ENCODE peak calls at places on chromosomes 4 and X, in six cellular contexts. One of them, this sample, is unnamed. For H3K4me1, the result is how much of the 10 kb centered on the place peaks cover.

GRCh38 chr4:164379694-164380093 is 374.2 kb upstream of the SMIM31 start:
- DNase-seq in transverse colon: no peak
- DNase-seq in K562: no peak
- DNase-seq in right lobe of liver: no peak
- DNase-seq in fibroblast of lung: no peak
- DNase-seq in ovary: no peak
- DNase-seq in this sample: no peak

GRCh38 chrX:38891641-38892413 is 90.6 kb downstream of the MID1IP1 start:
- DNase-seq in ovary: no peak
- DNase-seq in K562: no peak
- DNase-seq in fibroblast of lung: peak
- DNase-seq in transverse colon: no peak
- DNase-seq in right lobe of liver: no peak
- DNase-seq in this sample: no peak

GRCh38 chrX:9730752-9731151 is 34.9 kb downstream of the GPR143 start:
- DNase-seq in transverse colon: no peak
- DNase-seq in K562: no peak
- DNase-seq in right lobe of liver: no peak
- DNase-seq in fibroblast of lung: no peak
- DNase-seq in ovary: no peak
- DNase-seq in this sample: peak

GRCh38 chrX:12497832-12498591 is 293.2 kb upstream of the PRPS2 start:
- DNase-seq in transverse colon: no peak
- DNase-seq in right lobe of liver: no peak
- DNase-seq in fibroblast of lung: no peak
- DNase-seq in ovary: no peak
- DNase-seq in K562: peak
- DNase-seq in this sample: no peak

GRCh38 chrX:81489987-81490386 is 288.1 kb downstream of the SH3BGRL start:
- DNase-seq in K562: no peak
- DNase-seq in right lobe of liver: no peak
- DNase-seq in transverse colon: no peak
- DNase-seq in fibroblast of lung: peak
- DNase-seq in ovary: no peak
- DNase-seq in this sample: no peak

GRCh38 chrX:136880452-136881013 is at the start of gene RBMX:
- DNase-seq in fibroblast of lung: peak
- DNase-seq in ovary: peak
- DNase-seq in transverse colon: peak
- DNase-seq in K562: peak
- DNase-seq in right lobe of liver: peak
- DNase-seq in this sample: peak

GRCh38 chr4:8835521-8836365 is 35.9 kb downstream of the HMX1 start:
- DNase-seq in K562: no peak
- DNase-seq in transverse colon: no peak
- DNase-seq in fibroblast of lung: no peak
- DNase-seq in right lobe of liver: peak
- DNase-seq in ovary: no peak
- DNase-seq in this sample: no peak

GRCh38 chrX:11619426-11619825 is 46.3 kb downstream of the ARHGAP6 start:
- DNase-seq in ovary: no peak
- DNase-seq in fibroblast of lung: peak
- DNase-seq in K562: no peak
- DNase-seq in right lobe of liver: no peak
- DNase-seq in transverse colon: no peak
- DNase-seq in this sample: no peak

GRCh38 chr4:2359591-2360390 is 58.7 kb downstream of the ZFYVE28 start:
- DNase-seq in transverse colon: no peak
- DNase-seq in K562: no peak
- DNase-seq in right lobe of liver: peak
- DNase-seq in fibroblast of lung: no peak
- DNase-seq in ovary: no peak
- DNase-seq in this sample: no peak

DNA sequence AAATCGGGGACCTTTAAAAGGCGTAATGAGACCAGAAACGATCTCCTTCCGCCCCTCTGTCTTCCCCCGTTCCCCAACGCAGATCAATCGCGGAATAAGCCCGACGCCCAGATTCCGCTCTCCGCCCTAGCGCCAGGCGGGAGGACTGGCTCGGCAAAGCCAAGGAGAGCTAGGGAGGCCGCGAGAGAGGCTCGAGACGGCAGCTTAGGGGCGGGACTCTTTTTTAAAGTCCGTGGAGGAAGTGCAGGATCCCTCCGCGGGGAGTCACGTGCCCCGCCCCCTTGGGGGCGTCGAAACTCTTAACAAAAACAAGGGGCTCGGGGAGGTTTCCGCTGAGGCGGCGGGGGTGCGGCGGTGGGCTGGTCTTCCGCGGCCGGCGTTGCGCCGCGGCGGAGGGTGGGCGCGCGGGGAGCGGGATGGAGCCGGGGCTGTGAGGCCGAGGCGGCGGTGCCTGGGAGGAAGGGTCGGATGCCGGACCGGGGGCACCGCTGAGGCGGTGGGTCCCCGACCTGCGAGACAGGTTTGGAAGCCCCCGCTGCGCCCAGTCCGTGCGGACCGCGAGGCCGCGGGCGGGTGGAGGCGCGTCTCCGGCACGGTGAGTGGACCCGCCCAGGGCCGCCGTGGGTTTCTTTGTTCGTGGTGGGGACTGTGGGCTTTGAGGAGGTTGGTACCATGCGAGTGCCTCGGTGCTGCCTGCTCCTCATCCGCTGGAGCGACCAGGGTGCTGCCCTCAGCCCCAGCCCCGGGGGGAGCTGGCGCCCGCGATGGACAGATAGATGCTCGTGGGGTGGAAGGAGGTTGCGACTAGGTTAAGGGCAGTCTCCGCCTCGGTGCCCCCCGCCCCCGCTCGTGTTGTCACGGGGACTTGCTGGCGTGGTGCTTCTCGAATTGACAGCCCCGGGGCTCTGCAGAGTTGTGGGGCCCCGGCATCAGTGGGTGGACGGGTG is at the start of gene CCNG2:
- DNase-seq in fibroblast of lung: peak
- DNase-seq in transverse colon: peak
- DNase-seq in K562: peak
- DNase-seq in ovary: peak
- DNase-seq in right lobe of liver: peak
- DNase-seq in this sample: peak
- H3K27ac ChIP-seq in fibroblast of lung: peak
- H3K27ac ChIP-seq in transverse colon: peak
- H3K27ac ChIP-seq in K562: peak
- H3K27ac ChIP-seq in ovary: peak
- H3K27ac ChIP-seq in right lobe of liver: peak
- H3K27ac ChIP-seq in this sample: peak

DNA sequence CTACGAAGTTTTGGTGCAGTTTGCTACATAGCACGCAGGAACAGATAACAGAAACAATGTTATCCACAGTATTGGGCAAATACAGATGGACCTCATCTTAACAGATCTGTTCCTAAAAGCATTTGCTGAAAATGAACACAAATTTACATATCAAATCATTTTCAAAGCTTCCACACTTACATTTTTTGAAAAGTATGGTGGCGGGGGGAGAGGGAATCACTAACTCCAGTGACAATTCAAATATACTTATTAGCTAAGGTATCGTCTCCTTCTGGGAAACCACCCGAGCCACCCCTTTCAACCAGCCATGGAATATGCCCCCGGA is 175.0 kb downstream of the NSUN7 start:
- DNase-seq in transverse colon: no peak
- DNase-seq in fibroblast of lung: no peak
- DNase-seq in K562: no peak
- DNase-seq in ovary: no peak
- DNase-seq in right lobe of liver: no peak
- DNase-seq in this sample: no peak
- TF ChIP-seq CTCF in transverse colon: no peak
- TF ChIP-seq CTCF in fibroblast of lung: no peak
- TF ChIP-seq CTCF in K562: no peak
- TF ChIP-seq CTCF in ovary: no peak
- TF ChIP-seq CTCF in right lobe of liver: no peak
- TF ChIP-seq CTCF in this sample: no peak

DNA sequence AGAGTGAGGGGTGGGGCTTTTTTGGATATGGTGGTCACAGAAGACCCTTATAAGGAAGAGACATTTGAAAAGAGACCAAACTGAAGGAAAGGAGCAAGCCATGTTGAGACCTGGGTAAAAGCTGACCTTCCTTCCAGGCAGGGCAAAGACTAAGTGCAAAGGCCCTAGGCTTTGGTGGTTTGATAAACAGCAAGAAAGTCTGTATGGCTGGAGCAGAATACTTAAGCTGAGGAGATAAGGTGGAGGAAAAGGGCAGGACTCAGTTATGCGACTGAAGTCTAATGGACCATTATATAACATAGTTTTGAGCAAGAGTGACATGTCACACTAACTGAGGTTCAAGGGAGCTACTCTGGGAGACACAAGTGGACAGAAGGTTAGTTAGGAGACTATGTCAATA is 20.0 kb downstream of the SH3RF1 start:
- DNase-seq in fibroblast of lung: no peak
- DNase-seq in transverse colon: no peak
- DNase-seq in right lobe of liver: no peak
- DNase-seq in K562: no peak
- DNase-seq in ovary: no peak
- DNase-seq in this sample: no peak
- H3K4me1 ChIP-seq in fibroblast of lung: under half
- H3K4me1 ChIP-seq in transverse colon: under half
- H3K4me1 ChIP-seq in right lobe of liver: half or more
- H3K4me1 ChIP-seq in K562: under half
- H3K4me1 ChIP-seq in ovary: under half
- H3K4me1 ChIP-seq in this sample: under half

DNA sequence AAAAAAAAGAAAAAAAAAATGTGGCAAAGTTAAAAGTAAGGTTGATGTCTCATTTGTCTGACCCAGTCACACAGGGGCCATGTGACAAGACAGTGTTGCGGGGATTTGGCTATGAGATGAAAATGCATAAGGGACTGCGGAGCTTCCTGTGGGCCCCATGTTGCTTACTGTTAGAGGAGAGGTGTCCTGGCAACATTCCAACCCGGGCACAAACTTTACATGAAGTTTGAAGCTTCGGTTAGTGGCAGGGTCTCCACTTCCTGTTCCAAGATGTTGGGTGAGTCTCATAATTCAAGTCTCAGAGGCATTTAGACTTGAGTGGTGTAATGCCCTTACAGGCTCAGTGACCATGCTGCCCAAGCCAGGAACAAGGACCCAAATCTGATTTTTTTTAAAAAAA is 111.3 kb downstream of the MAML3 start:
- DNase-seq in right lobe of liver: no peak
- DNase-seq in transverse colon: no peak
- DNase-seq in ovary: no peak
- DNase-seq in K562: no peak
- DNase-seq in fibroblast of lung: no peak
- DNase-seq in this sample: no peak
- H3K27ac ChIP-seq in right lobe of liver: no peak
- H3K27ac ChIP-seq in transverse colon: no peak
- H3K27ac ChIP-seq in ovary: no peak
- H3K27ac ChIP-seq in K562: no peak
- H3K27ac ChIP-seq in fibroblast of lung: no peak
- H3K27ac ChIP-seq in this sample: no peak

DNA sequence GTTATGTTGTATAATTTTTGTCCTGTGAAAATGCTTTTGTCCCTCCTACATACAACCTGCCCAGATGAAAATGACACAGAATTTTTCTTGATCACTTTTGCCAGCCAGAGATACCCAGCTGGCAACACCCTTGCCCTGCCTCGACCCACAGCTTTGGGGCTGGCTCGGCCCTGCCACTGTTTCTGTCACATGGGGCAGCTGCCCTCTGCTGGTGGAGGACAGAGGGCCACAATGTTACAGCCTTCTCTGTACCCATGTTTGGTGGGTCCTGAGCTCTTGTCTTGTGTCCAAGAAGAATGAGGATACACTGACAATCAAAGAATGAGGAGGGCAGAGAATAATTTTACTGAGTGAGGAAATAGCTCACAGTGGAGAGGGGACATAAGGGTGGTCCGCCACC is 31.1 kb downstream of the BMP15 start:
- DNase-seq in transverse colon: peak
- DNase-seq in fibroblast of lung: no peak
- DNase-seq in K562: no peak
- DNase-seq in ovary: no peak
- DNase-seq in right lobe of liver: no peak
- DNase-seq in this sample: no peak
- TF ChIP-seq CTCF in transverse colon: peak
- TF ChIP-seq CTCF in fibroblast of lung: peak
- TF ChIP-seq CTCF in K562: peak
- TF ChIP-seq CTCF in ovary: no peak
- TF ChIP-seq CTCF in right lobe of liver: peak
- TF ChIP-seq CTCF in this sample: peak

GRCh38 chr4:87047281-87047798 is 112.5 kb downstream of the AFF1 start:
- DNase-seq in transverse colon: no peak
- DNase-seq in ovary: no peak
- DNase-seq in right lobe of liver: no peak
- DNase-seq in fibroblast of lung: no peak
- DNase-seq in K562: no peak
- DNase-seq in this sample: no peak
- H3K4me1 ChIP-seq in transverse colon: under half
- H3K4me1 ChIP-seq in ovary: under half
- H3K4me1 ChIP-seq in right lobe of liver: under half
- H3K4me1 ChIP-seq in fibroblast of lung: under half
- H3K4me1 ChIP-seq in K562: under half
- H3K4me1 ChIP-seq in this sample: under half

GRCh38 chr4:118586357-118586790 is 98.8 kb upstream of the METTL14 start:
- DNase-seq in right lobe of liver: peak
- DNase-seq in fibroblast of lung: peak
- DNase-seq in transverse colon: no peak
- DNase-seq in ovary: peak
- DNase-seq in K562: no peak
- DNase-seq in this sample: peak
- H3K27ac ChIP-seq in right lobe of liver: no peak
- H3K27ac ChIP-seq in fibroblast of lung: no peak
- H3K27ac ChIP-seq in transverse colon: peak
- H3K27ac ChIP-seq in ovary: no peak
- H3K27ac ChIP-seq in K562: no peak
- H3K27ac ChIP-seq in this sample: no peak

GRCh38 chrX:19225906-19226305 is 103.6 kb upstream of the ADGRG2 start:
- DNase-seq in K562: no peak
- DNase-seq in right lobe of liver: no peak
- DNase-seq in transverse colon: no peak
- DNase-seq in ovary: no peak
- DNase-seq in fibroblast of lung: peak
- DNase-seq in this sample: peak
- TF ChIP-seq CTCF in K562: peak
- TF ChIP-seq CTCF in right lobe of liver: no peak
- TF ChIP-seq CTCF in transverse colon: no peak
- TF ChIP-seq CTCF in ovary: no peak
- TF ChIP-seq CTCF in fibroblast of lung: peak
- TF ChIP-seq CTCF in this sample: peak

DNA sequence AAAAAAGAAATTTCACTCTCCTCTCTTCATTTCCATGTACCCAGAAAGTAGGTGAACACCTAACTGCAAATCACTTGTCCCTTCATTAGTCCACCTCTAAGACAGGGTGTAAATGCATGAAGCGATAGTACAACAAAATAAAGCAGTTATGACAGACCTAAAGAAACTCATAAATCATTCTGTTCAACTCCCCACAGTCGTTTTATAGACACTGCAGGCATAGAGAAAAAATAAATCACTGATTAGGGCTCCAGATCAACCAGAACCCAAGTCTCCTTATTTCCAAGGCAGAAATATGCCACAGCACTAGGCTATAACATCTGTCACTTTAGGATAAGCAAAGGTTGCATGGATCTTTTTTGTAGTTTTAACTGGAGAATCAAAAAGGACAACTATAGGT is 3.0 kb downstream of the RASGEF1B start:
- DNase-seq in K562: no peak
- DNase-seq in transverse colon: no peak
- DNase-seq in fibroblast of lung: no peak
- DNase-seq in ovary: no peak
- DNase-seq in right lobe of liver: no peak
- DNase-seq in this sample: no peak
- H3K4me1 ChIP-seq in K562: under half
- H3K4me1 ChIP-seq in transverse colon: under half
- H3K4me1 ChIP-seq in fibroblast of lung: under half
- H3K4me1 ChIP-seq in ovary: under half
- H3K4me1 ChIP-seq in right lobe of liver: half or more
- H3K4me1 ChIP-seq in this sample: under half

This sample was measured in foreskin keratinocyte.